ENCODE peak calls at places on chromosomes 12 and 14, in eight cellular contexts. G is CD8-positive, alpha-beta T cell; E is kidney tubule cell; X is COR-L47; N is NCI-H2081; P is AG10803; U is endothelial cell of umbilical vein; R is kidney glomerular epithelial cell. D is an unnamed sample.

GRCh38 chr12:104686196-104686595 is 229.4 kb downstream of the CHST11 start:
- DNase-seq in G (no peak), E (peak), X (no peak), N (no peak), P (no peak), U (peak), R (peak), D (no peak)

GRCh38 chr12:80580254-80580653 is 127.2 kb upstream of the MYF6 start:
- DNase-seq in G (no peak), E (peak), X (no peak), N (no peak), P (peak), U (no peak), R (peak), D (no peak)

GRCh38 chr12:77243345-77243744 is 178.0 kb upstream of the E2F7 start:
- DNase-seq in G (no peak), E (no peak), X (no peak), N (no peak), P (no peak), U (no peak), R (no peak), D (no peak)

GRCh38 chr14:105005329-105005928 is 15.5 kb downstream of the CDCA4 start:
- DNase-seq in G (no peak), E (no peak), X (no peak), N (no peak), P (no peak), U (no peak), R (no peak), D (no peak)

GRCh38 chr12:674272-674781 is 11.1 kb upstream of the NINJ2 start:
- DNase-seq in G (peak), E (peak), X (no peak), N (no peak), P (no peak), U (peak), R (no peak), D (no peak)

GRCh38 chr12:19515179-19515578 is 75.9 kb downstream of the AEBP2 start:
- DNase-seq in G (no peak), E (peak), X (no peak), N (no peak), P (no peak), U (no peak), R (no peak), D (no peak)

GRCh38 chr12:96710127-96710745 is 196.8 kb upstream of the NEDD1 start:
- DNase-seq in G (no peak), E (no peak), X (peak), N (peak), P (no peak), U (no peak), R (no peak), D (no peak)

GRCh38 chr14:77882098-77882497 is 82.2 kb downstream of the ADCK1 start:
- DNase-seq in G (no peak), E (peak), X (peak), N (peak), P (peak), U (no peak), R (no peak), D (no peak)

GRCh38 chr12:6792522-6793201 is 3.3 kb downstream of the CD4 start:
- DNase-seq in G (peak), E (no peak), X (no peak), N (no peak), P (no peak), U (no peak), R (no peak), D (no peak)

GRCh38 chr12:62955678-62956077 is 20.7 kb upstream of the PPM1H start:
- DNase-seq in G (no peak), E (no peak), X (no peak), N (no peak), P (no peak), U (no peak), R (no peak), D (no peak)

GRCh38 chr14:84797326-84797725 is 732.6 kb upstream of the FLRT2 start:
- DNase-seq in G (no peak), E (peak), X (no peak), N (no peak), P (no peak), U (no peak), R (no peak), D (no peak)

GRCh38 chr12:53160000-53160399 is 20.5 kb upstream of the ZNF740 start:
- DNase-seq in G (no peak), E (no peak), X (no peak), N (no peak), P (no peak), U (no peak), R (no peak), D (no peak)

GRCh38 chr12:94329366-94329765 is 130.3 kb downstream of the CEP83 start:
- DNase-seq in G (no peak), E (no peak), X (no peak), N (no peak), P (no peak), U (no peak), R (no peak), D (no peak)

GRCh38 chr14:100612879-100613455 is 25.8 kb upstream of the BEGAIN start:
- DNase-seq in G (no peak), E (no peak), X (no peak), N (no peak), P (no peak), U (no peak), R (no peak), D (no peak)

GRCh38 chr14:23436327-23437141 is 1.1 kb upstream of the MYH7 start:
- DNase-seq in G (no peak), E (peak), X (no peak), N (no peak), P (no peak), U (no peak), R (peak), D (no peak)

GRCh38 chr12:72209096-72209495 is 63.1 kb upstream of the TRHDE start:
- DNase-seq in G (no peak), E (no peak), X (no peak), N (no peak), P (no peak), U (no peak), R (no peak), D (no peak)

GRCh38 chr12:80811957-80812708 is 95.4 kb downstream of the MYF5 start:
- DNase-seq in G (no peak), E (no peak), X (no peak), N (no peak), P (no peak), U (no peak), R (no peak), D (no peak)

GRCh38 chr14:56247495-56248087 is 129.4 kb downstream of the PELI2 start:
- DNase-seq in G (no peak), E (peak), X (peak), N (peak), P (peak), U (peak), R (peak), D (no peak)

GRCh38 chr12:104358353-104359003 is 54.9 kb downstream of the EID3 start:
- DNase-seq in G (peak), E (peak), X (peak), N (peak), P (no peak), U (peak), R (no peak), D (peak)

GRCh38 chr14:104984056-104984894 is 1.3 kb upstream of the CLBA1 start:
- DNase-seq in G (no peak), E (no peak), X (no peak), N (no peak), P (no peak), U (no peak), R (no peak), D (no peak)

GRCh38 chr12:14959916-14960315 is 1.5 kb downstream of the ARHGDIB start:
- DNase-seq in G (no peak), E (no peak), X (no peak), N (no peak), P (no peak), U (peak), R (no peak), D (no peak)